ENCODE peak calls at places on chromosomes 13 and 19, in four cellular contexts. One of them, this sample, is unnamed.

GRCh38 chr13:27176772-27177171 is 5.2 kb upstream of the USP12 start:
- DNase-seq in fibroblast of mammary gland: no peak
- DNase-seq in sciatic nerve: no peak
- DNase-seq in NCI-H748 treated with DMSO at 0.1 percent for 48 hours: no peak
- DNase-seq in this sample: no peak

GRCh38 chr13:52736891-52737290 is 2.7 kb downstream of the CNMD start:
- DNase-seq in fibroblast of mammary gland: no peak
- DNase-seq in sciatic nerve: no peak
- DNase-seq in NCI-H748 treated with DMSO at 0.1 percent for 48 hours: no peak
- DNase-seq in this sample: no peak

GRCh38 chr19:1090731-1091543 is 4.2 kb downstream of the POLR2E start:
- DNase-seq in fibroblast of mammary gland: no peak
- DNase-seq in sciatic nerve: no peak
- DNase-seq in NCI-H748 treated with DMSO at 0.1 percent for 48 hours: no peak
- DNase-seq in this sample: no peak

GRCh38 chr13:85521586-85521985 is 277.6 kb downstream of the SLITRK6 start:
- DNase-seq in fibroblast of mammary gland: no peak
- DNase-seq in sciatic nerve: no peak
- DNase-seq in NCI-H748 treated with DMSO at 0.1 percent for 48 hours: peak
- DNase-seq in this sample: no peak

GRCh38 chr19:14031719-14032480 is at the start of gene IL27RA:
- DNase-seq in fibroblast of mammary gland: peak
- DNase-seq in sciatic nerve: peak
- DNase-seq in NCI-H748 treated with DMSO at 0.1 percent for 48 hours: no peak
- DNase-seq in this sample: peak

GRCh38 chr19:45200614-45201013 is 22.0 kb downstream of the BLOC1S3 start:
- DNase-seq in fibroblast of mammary gland: peak
- DNase-seq in sciatic nerve: no peak
- DNase-seq in NCI-H748 treated with DMSO at 0.1 percent for 48 hours: no peak
- DNase-seq in this sample: peak

GRCh38 chr19:13195678-13196077 is 45.5 kb downstream of the IER2 start:
- DNase-seq in fibroblast of mammary gland: no peak
- DNase-seq in sciatic nerve: no peak
- DNase-seq in NCI-H748 treated with DMSO at 0.1 percent for 48 hours: no peak
- DNase-seq in this sample: no peak

GRCh38 chr13:40664100-40665060 is 2.1 kb downstream of the FOXO1 start:
- DNase-seq in fibroblast of mammary gland: no peak
- DNase-seq in sciatic nerve: peak
- DNase-seq in NCI-H748 treated with DMSO at 0.1 percent for 48 hours: no peak
- DNase-seq in this sample: peak